ENCODE peak calls at places on chromosomes 13 and 19, in seven cellular contexts. Z is WERI-Rb-1, Q is H1, K is BE2C, J is uterus, B is heart right ventricle, T is cardiac muscle cell. C is an unnamed sample.

GRCh38 chr13:74070065-74070464 is 64.1 kb downstream of the KLF12 start:
- DNase-seq in Q (no peak), Z (no peak), B (no peak), T (no peak), K (no peak), J (no peak), C (no peak)

GRCh38 chr13:57763689-57764088 is 132.1 kb downstream of the PCDH17 start:
- DNase-seq in J (no peak), K (no peak), Q (no peak), Z (no peak), B (no peak), T (no peak), C (no peak)

GRCh38 chr13:98451676-98452105 is 125.2 kb downstream of the STK24 start:
- DNase-seq in Z (no peak), T (peak), Q (no peak), B (no peak), K (no peak), J (peak), C (peak)

GRCh38 chr19:16001481-16002312 is 52.9 kb downstream of the OR10H4 start:
- DNase-seq in T (peak), B (no peak), Z (no peak), J (no peak), K (no peak), Q (no peak), C (peak)

GRCh38 chr13:62320129-62320724 is 904.6 kb upstream of the PCDH20 start:
- DNase-seq in J (no peak), Z (no peak), Q (no peak), B (no peak), K (peak), T (peak), C (peak)

GRCh38 chr19:46478356-46478986 is 7.1 kb upstream of the PNMA8A start:
- DNase-seq in J (no peak), T (peak), Z (no peak), K (no peak), Q (peak), B (no peak), C (no peak)

GRCh38 chr19:46016426-46017094 is 6.3 kb downstream of the PGLYRP1 start:
- DNase-seq in Q (peak), K (peak), T (peak), J (peak), B (peak), Z (peak), C (peak)

GRCh38 chr13:99085846-99086148 is 107.9 kb upstream of the DOCK9 start:
- DNase-seq in B (no peak), Q (peak), Z (no peak), J (no peak), K (no peak), T (no peak), C (no peak)

GRCh38 chr19:18306903-18307681 is 15.8 kb downstream of the LSM4 start:
- DNase-seq in Z (no peak), K (no peak), B (no peak), Q (no peak), T (no peak), J (peak), C (no peak)

GRCh38 chr13:52812941-52813340 is 35.5 kb downstream of the PCDH8 start:
- DNase-seq in K (no peak), Q (no peak), Z (no peak), T (no peak), J (no peak), B (no peak), C (no peak)

GRCh38 chr13:44311011-44311481 is 62.6 kb upstream of the SERP2 start:
- DNase-seq in T (peak), K (no peak), J (no peak), B (no peak), Z (no peak), Q (no peak), C (peak)

GRCh38 chr13:34076319-34076718 is 258.4 kb downstream of the RFC3 start:
- DNase-seq in K (no peak), Q (no peak), B (no peak), J (no peak), Z (no peak), T (no peak), C (peak)

GRCh38 chr19:58557253-58558065 is 952 bp downstream of the UBE2M start:
- DNase-seq in J (peak), Z (no peak), B (no peak), Q (no peak), T (no peak), K (no peak), C (peak)

GRCh38 chr19:38059897-38060296 is 152.9 kb downstream of the SIPA1L3 start:
- DNase-seq in Z (no peak), T (peak), B (no peak), J (no peak), Q (no peak), K (no peak), C (no peak)

GRCh38 chr13:34618654-34619053 is 323.4 kb upstream of the NBEA start:
- DNase-seq in B (no peak), J (no peak), Q (no peak), Z (no peak), K (no peak), T (no peak), C (no peak)

GRCh38 chr13:100980171-100980570 is 305.6 kb upstream of the TMTC4 start:
- DNase-seq in J (no peak), K (no peak), Q (no peak), Z (no peak), B (no peak), T (no peak), C (no peak)

GRCh38 chr13:84651288-84651687 is 769.0 kb upstream of the SLITRK1 start:
- DNase-seq in K (no peak), J (no peak), Q (no peak), Z (no peak), B (no peak), T (peak), C (peak)

GRCh38 chr13:22703601-22704209 is 477.1 kb upstream of the SGCG start:
- DNase-seq in B (no peak), K (no peak), Z (no peak), T (no peak), J (no peak), Q (no peak), C (no peak)

GRCh38 chr13:101911752-101912151 is 459.3 kb downstream of the ITGBL1 start:
- DNase-seq in Q (no peak), T (no peak), B (no peak), K (no peak), Z (no peak), J (no peak), C (no peak)

GRCh38 chr19:18966304-18966703 is 25.3 kb upstream of the HOMER3 start:
- DNase-seq in Q (no peak), Z (no peak), K (no peak), T (no peak), B (no peak), J (no peak), C (no peak)

DNA sequence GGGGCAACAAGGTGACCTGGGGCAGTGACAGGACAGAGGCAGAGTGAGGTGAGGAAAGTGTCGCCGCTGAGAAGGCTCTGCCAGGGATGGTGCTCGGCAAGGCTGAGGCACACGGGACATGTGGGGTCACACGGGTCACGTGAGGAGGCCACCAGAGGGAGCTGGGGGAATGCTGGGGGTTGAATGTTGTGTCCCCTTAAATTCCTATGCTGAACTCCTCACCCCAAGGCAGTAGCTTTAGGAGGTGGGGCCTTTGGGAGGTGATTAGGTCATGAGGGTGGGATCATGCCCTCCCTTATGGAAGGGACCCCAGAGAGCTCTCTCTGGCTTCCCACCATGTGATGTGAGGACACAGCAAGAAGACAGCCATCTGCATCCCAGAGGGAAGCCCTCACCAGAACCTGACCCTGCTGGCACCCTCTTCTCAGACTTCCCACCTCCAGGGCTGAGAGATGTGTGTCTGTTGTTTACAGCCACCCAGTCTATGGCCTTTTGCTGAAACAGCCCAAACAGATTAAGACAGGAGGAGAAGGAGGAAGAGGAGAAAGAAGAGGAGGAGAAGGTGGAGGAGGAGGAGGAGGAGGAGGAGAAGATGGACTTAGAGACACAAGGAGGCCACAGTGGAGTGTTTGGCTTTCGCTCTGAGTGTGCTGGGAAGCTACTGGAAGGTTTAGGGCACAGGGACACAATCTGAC is 35.4 kb downstream of the RFX2 start:
- DNase-seq in Q (no peak), Z (no peak), B (no peak), T (no peak), J (no peak), K (no peak), C (no peak)
- H3K4me3 ChIP-seq in Q (no peak), Z (no peak), B (no peak), T (no peak), J (no peak), K (no peak), C (no peak)

GRCh38 chr13:42275098-42275471 is 3.1 kb downstream of the AKAP11 start:
- DNase-seq in B (no peak), Z (no peak), K (no peak), T (no peak), J (no peak), Q (no peak), C (no peak)
- H3K4me3 ChIP-seq in B (no peak), Z (no peak), K (no peak), T (no peak), J (no peak), Q (no peak), C (no peak)

DNA sequence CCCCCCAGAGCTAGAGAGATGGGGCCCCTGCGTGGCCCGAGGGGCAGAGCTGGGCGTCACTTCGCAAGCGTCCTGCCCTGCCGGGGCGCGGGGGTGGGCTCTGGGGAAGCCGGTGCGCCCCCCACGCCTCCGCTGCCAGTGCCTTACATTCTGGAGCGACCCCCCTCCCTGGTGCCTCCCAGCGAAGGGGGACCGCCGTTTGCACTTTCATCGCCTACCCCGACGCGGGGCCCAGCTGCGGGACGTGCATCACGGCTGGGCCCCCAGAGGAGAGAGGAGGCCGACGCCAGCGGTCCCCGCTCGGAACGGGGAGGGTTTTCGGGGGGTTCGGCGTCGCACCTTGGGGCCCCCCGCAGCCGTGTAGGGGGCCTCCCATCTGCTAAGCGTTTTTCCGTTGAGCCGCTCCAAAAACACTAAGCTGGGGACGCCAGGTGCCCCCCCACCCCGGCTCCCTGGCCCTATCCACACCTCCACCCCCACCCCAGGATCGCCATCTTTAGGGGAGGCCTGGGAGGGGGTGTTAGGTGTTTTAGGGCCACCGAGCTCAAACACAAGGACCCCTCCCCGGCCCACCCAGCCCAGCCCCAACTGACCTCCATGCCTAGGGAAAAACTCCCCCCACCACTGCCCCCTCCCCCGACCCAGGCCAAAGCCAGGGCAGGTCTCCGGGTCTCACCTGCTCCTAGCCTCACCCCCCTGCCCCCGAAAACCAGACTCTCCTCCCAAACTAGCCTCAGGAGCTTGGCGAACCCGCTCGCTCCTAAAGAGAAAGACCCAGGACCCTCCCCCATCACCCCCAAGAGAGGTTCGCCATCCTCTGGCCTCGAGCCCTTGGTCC is 16.1 kb downstream of the SMIM24 start:
- DNase-seq in K (no peak), Q (no peak), J (no peak), Z (no peak), B (no peak), T (no peak), C (no peak)
- H3K4me3 ChIP-seq in K (no peak), Q (peak), J (no peak), Z (no peak), B (no peak), T (no peak), C (no peak)

DNA sequence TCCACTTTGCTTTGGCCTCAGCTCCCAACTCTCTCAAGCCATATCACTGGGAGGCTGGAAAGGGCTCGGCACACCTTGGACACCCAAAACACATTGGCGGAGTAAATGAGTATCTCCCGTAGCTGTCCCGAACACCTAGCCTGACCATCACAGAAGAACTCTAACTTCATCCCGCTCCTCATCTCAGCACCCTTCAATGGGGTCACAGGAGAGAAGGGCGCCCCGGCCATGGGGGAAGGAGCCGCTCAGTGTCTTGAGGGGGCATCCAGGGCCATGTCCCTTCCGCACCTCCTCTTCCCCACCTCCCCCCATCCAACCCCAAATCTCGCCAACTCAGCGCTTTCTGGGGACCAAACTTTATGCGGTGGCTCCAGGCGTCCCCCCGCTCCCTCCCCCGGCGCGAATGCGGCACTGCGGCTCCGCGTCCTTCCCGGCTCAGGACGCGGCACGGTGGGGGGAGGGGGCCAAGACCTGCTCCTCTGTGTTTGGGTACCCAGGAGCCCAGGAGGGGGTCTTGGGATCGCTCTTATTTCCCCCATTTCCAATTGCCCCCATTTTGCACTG is 3.0 kb downstream of the KCNC3 start:
- DNase-seq in B (no peak), T (no peak), Z (no peak), Q (peak), K (no peak), J (no peak), C (no peak)
- H3K4me3 ChIP-seq in B (no peak), T (peak), Z (peak), Q (peak), K (peak), J (no peak), C (no peak)

DNA sequence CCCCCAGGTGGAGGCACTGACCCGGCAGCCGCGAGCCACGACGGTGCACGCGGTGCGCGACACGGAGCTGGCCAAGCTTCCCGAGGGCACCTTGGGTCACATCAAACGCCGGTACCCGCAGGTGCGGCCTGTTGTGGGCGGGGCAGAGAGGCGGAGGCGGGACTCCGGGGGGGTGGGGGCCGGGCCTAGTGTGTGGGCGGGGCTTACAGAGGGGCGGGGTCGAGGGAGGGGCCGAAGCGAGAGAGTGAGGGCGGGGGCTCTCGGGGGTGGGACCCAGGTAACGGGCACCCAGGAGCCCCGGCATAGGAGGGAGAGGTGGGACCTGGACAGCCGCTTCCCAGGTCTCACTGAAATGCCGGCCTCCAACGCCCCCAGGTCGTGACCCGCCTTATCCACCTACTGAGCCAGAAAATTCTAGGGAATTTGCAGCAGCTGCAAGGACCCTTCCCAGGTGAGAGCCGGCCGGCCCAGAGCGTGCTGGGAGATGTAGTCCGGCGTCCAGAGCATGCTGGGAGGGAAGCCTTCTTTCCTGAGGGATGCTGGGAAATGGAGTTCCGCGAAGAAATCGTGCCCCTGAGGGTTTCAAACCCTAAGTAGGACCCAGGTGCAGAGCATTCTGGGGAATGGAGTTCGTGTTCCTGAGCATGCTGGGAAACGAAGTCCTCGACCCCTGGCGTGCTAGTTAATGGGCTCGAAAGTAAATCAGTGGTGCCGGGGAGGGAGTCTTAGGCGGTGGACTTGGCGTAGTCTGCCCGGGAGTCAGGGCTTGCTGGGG is 15.7 kb downstream of the PNPLA6 start:
- DNase-seq in Q (peak), K (peak), J (peak), B (peak), Z (peak), T (peak), C (peak)
- H3K4me3 ChIP-seq in Q (peak), K (peak), J (no peak), B (no peak), Z (no peak), T (peak), C (no peak)

GRCh38 chr19:39480337-39481228 is at the start of gene TIMM50:
- DNase-seq in J (peak), K (peak), Z (peak), T (peak), B (peak), Q (peak), C (peak)
- H3K4me3 ChIP-seq in J (peak), K (peak), Z (peak), T (peak), B (peak), Q (peak), C (peak)